ENCODE peak calls at places on chromosomes 4 and X, in five cellular contexts. H is activated CD8-positive, alpha-beta memory T cell treated with anti-CD3 and anti-CD28 coated beads, Interleukin-2, amount 50 U/mL, for 48 hours; O is upper lobe of right lung; I is cardiac septum; B is mucosa of gallbladder. W is an unnamed sample.

GRCh38 chrX:48035891-48036290 is 29.1 kb downstream of the SPACA5 start:
- DNase-seq in H (no peak), O (no peak), I (no peak), B (no peak), W (no peak)

GRCh38 chrX:109537324-109537665 is 651 bp downstream of the NXT2 start:
- DNase-seq in H (no peak), O (peak), I (no peak), B (peak), W (no peak)

GRCh38 chrX:139194571-139195280 is 335.8 kb upstream of the F9 start:
- DNase-seq in H (no peak), O (peak), I (no peak), B (peak), W (no peak)

GRCh38 chr4:185587065-185587443 is 51.7 kb upstream of the PDLIM3 start:
- DNase-seq in H (no peak), O (no peak), I (no peak), B (no peak), W (no peak)

GRCh38 chr4:13344216-13344615 is 139.9 kb downstream of the RAB28 start:
- DNase-seq in H (no peak), O (no peak), I (no peak), B (no peak), W (no peak)

GRCh38 chr4:48015678-48016077 is 803 bp downstream of the CNGA1 start:
- DNase-seq in H (no peak), O (no peak), I (no peak), B (no peak), W (no peak)

GRCh38 chr4:100348472-100348871 is 158.2 kb upstream of the DDIT4L start:
- DNase-seq in H (no peak), O (no peak), I (no peak), B (no peak), W (no peak)

GRCh38 chr4:107210450-107211239 is 174.5 kb upstream of the DKK2 start:
- DNase-seq in H (no peak), O (no peak), I (no peak), B (no peak), W (no peak)

GRCh38 chrX:39750246-39750790 is 347.4 kb downstream of the BCOR start:
- DNase-seq in H (no peak), O (no peak), I (no peak), B (no peak), W (no peak)

GRCh38 chr4:139666735-139667266 is 1.2 kb downstream of the MGST2 start:
- DNase-seq in H (no peak), O (peak), I (no peak), B (peak), W (no peak)

GRCh38 chrX:124426273-124426672 is 79.9 kb downstream of the SH2D1A start:
- DNase-seq in H (no peak), O (no peak), I (no peak), B (no peak), W (no peak)

GRCh38 chrX:54817220-54817820 is 9.8 kb downstream of the MAGED2 start:
- DNase-seq in H (no peak), O (no peak), I (no peak), B (no peak), W (no peak)

GRCh38 chrX:7088968-7089615 is 58.4 kb upstream of the STS start:
- DNase-seq in H (no peak), O (no peak), I (no peak), B (no peak), W (no peak)

GRCh38 chr4:1171306-1172227 is 816 bp downstream of the SPON2 start:
- DNase-seq in H (peak), O (peak), I (peak), B (no peak), W (no peak)

GRCh38 chrX:151416521-151417048 is 19.6 kb downstream of the VMA21 start:
- DNase-seq in H (no peak), O (no peak), I (no peak), B (no peak), W (no peak)

GRCh38 chr4:40194602-40195161 is 2.1 kb upstream of the RHOH start:
- DNase-seq in H (no peak), O (no peak), I (no peak), B (no peak), W (no peak)

GRCh38 chr4:142274137-142274536 is 572.0 kb downstream of the INPP4B start:
- DNase-seq in H (no peak), O (no peak), I (no peak), B (no peak), W (no peak)

GRCh38 chr4:108270466-108271450 is 102.0 kb upstream of the LEF1 start:
- DNase-seq in H (no peak), O (no peak), I (no peak), B (peak), W (no peak)

GRCh38 chr4:304987-305680 is at the start of gene ZNF732:
- DNase-seq in H (no peak), O (no peak), I (no peak), B (peak), W (no peak)

GRCh38 chrX:47316276-47317025 is 53.9 kb upstream of the ZNF157 start:
- DNase-seq in H (no peak), O (no peak), I (no peak), B (no peak), W (peak)

GRCh38 chr4:56622176-56622575 is 58.9 kb downstream of the HOPX start:
- DNase-seq in H (no peak), O (no peak), I (no peak), B (no peak), W (no peak)

GRCh38 chrX:71058116-71058515 is 10.0 kb downstream of the SNX12 start:
- DNase-seq in H (no peak), O (no peak), I (no peak), B (no peak), W (no peak)

GRCh38 chr4:5164221-5164912 is 113.1 kb downstream of the STK32B start:
- DNase-seq in H (no peak), O (no peak), I (no peak), B (no peak), W (no peak)

GRCh38 chrX:129938081-129938480 is 32.1 kb downstream of the UTP14A start:
- DNase-seq in H (no peak), O (no peak), I (no peak), B (no peak), W (no peak)

GRCh38 chr4:1763550-1764080 is 29.5 kb upstream of the FGFR3 start:
- DNase-seq in H (no peak), O (no peak), I (no peak), B (no peak), W (no peak)

GRCh38 chr4:138092060-138092459 is 150.1 kb downstream of the SLC7A11 start:
- DNase-seq in H (no peak), O (no peak), I (no peak), B (no peak), W (no peak)

GRCh38 chrX:103453655-103454054 is 65.6 kb downstream of the RAB40A start:
- DNase-seq in H (no peak), O (no peak), I (no peak), B (no peak), W (no peak)

GRCh38 chr4:20639346-20639745 is 60.9 kb upstream of the PACRGL start:
- DNase-seq in H (no peak), O (no peak), I (no peak), B (no peak), W (no peak)

GRCh38 chr4:98993419-98994071 is 2.0 kb upstream of the METAP1 start:
- DNase-seq in H (no peak), O (no peak), I (no peak), B (no peak), W (no peak)

GRCh38 chr4:792729-793108 is 33.2 kb downstream of the CPLX1 start:
- DNase-seq in H (no peak), O (no peak), I (no peak), B (no peak), W (no peak)

GRCh38 chr4:106063009-106063408 is 167.7 kb downstream of the NPNT start:
- DNase-seq in H (no peak), O (no peak), I (no peak), B (no peak), W (no peak)

GRCh38 chr4:1873291-1873690 is 2.1 kb downstream of the NSD2 start:
- DNase-seq in H (no peak), O (no peak), I (no peak), B (no peak), W (no peak)

GRCh38 chr4:91256043-91256442 is 1047.7 kb upstream of the GRID2 start:
- DNase-seq in H (no peak), O (no peak), I (no peak), B (no peak), W (no peak)

GRCh38 chr4:80610845-80611244 is 275.3 kb downstream of the CFAP299 start:
- DNase-seq in H (no peak), O (no peak), I (no peak), B (no peak), W (no peak)

W was measured in chondrocyte.